ENCODE peak calls at places on chromosomes 2 and 18, in eight cellular contexts. W, S, X, M, F, G, O and V are unnamed samples.

GRCh38 chr2:238942941-238943715 is 95.2 kb downstream of the TWIST2 start:
- DNase-seq in W (no peak), S (peak; percentile 80), X (no peak), M (no peak), F (no peak), G (no peak), O (no peak), V (no peak)

GRCh38 chr2:119423041-119423440 is 8.6 kb upstream of the TMEM37 start:
- DNase-seq in W (no peak), S (no peak), X (no peak), M (no peak), F (no peak), G (no peak), O (no peak), V (no peak)

GRCh38 chr2:14051401-14051800 is 581.1 kb upstream of the LRATD1 start:
- DNase-seq in W (no peak), S (no peak), X (no peak), M (no peak), F (no peak), G (no peak), O (no peak), V (no peak)

GRCh38 chr2:85222792-85223191 is 89.6 kb downstream of the TCF7L1 start:
- DNase-seq in W (peak; percentile 41), S (no peak), X (no peak), M (no peak), F (no peak), G (no peak), O (no peak), V (peak; percentile 1)

GRCh38 chr18:24878289-24878688 is 417.9 kb downstream of the HRH4 start:
- DNase-seq in W (peak; percentile 62), S (peak; percentile 45), X (no peak), M (no peak), F (no peak), G (no peak), O (no peak), V (no peak)

GRCh38 chr2:131058905-131059304 is 34.4 kb downstream of the FAM168B start:
- DNase-seq in W (no peak), S (no peak), X (no peak), M (no peak), F (no peak), G (no peak), O (no peak), V (no peak)

GRCh38 chr2:75464348-75464946 is 96.3 kb downstream of the EVA1A start:
- DNase-seq in W (peak; percentile 18), S (peak; percentile 21), X (no peak), M (no peak), F (no peak), G (no peak), O (no peak), V (peak; percentile 59)

GRCh38 chr2:3319745-3320566 is 57.7 kb downstream of the EIPR1 start:
- DNase-seq in W (no peak), S (no peak), X (no peak), M (no peak), F (no peak), G (no peak), O (no peak), V (no peak)

GRCh38 chr18:79576686-79577351 is 102.8 kb upstream of the CTDP1 start:
- DNase-seq in W (no peak), S (no peak), X (no peak), M (no peak), F (no peak), G (no peak), O (no peak), V (no peak)

GRCh38 chr2:71187589-71187988 is 39.3 kb downstream of the PAIP2B start:
- DNase-seq in W (no peak), S (no peak), X (peak; percentile 34), M (no peak), F (no peak), G (no peak), O (no peak), V (no peak)

GRCh38 chr2:120450196-120450820 is 104.4 kb downstream of the INHBB start:
- DNase-seq in W (no peak), S (no peak), X (no peak), M (no peak), F (no peak), G (no peak), O (no peak), V (no peak)

GRCh38 chr2:45040786-45041185 is 31.5 kb upstream of the SIX2 start:
- DNase-seq in W (no peak), S (no peak), X (no peak), M (no peak), F (no peak), G (no peak), O (no peak), V (no peak)

GRCh38 chr2:48016620-48017019 is 110.3 kb upstream of the FBXO11 start:
- DNase-seq in W (peak; percentile 25), S (no peak), X (peak; percentile 9), M (no peak), F (no peak), G (no peak), O (no peak), V (no peak)

GRCh38 chr2:144320491-144320890 is 199.4 kb downstream of the ZEB2 start:
- DNase-seq in W (no peak), S (peak; percentile 61), X (peak; percentile 84), M (peak; percentile 24), F (peak; percentile 48), G (no peak), O (peak; percentile 22), V (peak; percentile 58)

GRCh38 chr2:72263043-72263780 is 115.5 kb upstream of the CYP26B1 start:
- DNase-seq in W (no peak), S (peak; percentile 4), X (no peak), M (no peak), F (no peak), G (no peak), O (no peak), V (no peak)

GRCh38 chr2:196242131-196242620 is 70.8 kb upstream of the STK17B start:
- DNase-seq in W (no peak), S (peak; percentile 36), X (peak; percentile 96), M (no peak), F (no peak), G (no peak), O (no peak), V (no peak)

GRCh38 chr2:40353236-40353635 is 98.7 kb downstream of the SLC8A1 start:
- DNase-seq in W (no peak), S (no peak), X (no peak), M (no peak), F (no peak), G (no peak), O (no peak), V (no peak)

GRCh38 chr2:218059289-218059688 is 9.8 kb upstream of the RUFY4 start:
- DNase-seq in W (no peak), S (no peak), X (no peak), M (no peak), F (no peak), G (no peak), O (no peak), V (no peak)

GRCh38 chr2:230666885-230667712 is 45.5 kb upstream of the CAB39 start:
- DNase-seq in W (no peak), S (peak; percentile 76), X (no peak), M (no peak), F (no peak), G (no peak), O (no peak), V (no peak)

GRCh38 chr18:78559584-78559983 is 420.0 kb upstream of the SALL3 start:
- DNase-seq in W (no peak), S (no peak), X (no peak), M (no peak), F (no peak), G (no peak), O (no peak), V (no peak)

GRCh38 chr2:39486071-39486470 is 49.0 kb upstream of the MAP4K3 start:
- DNase-seq in W (peak; percentile 59), S (no peak), X (no peak), M (no peak), F (no peak), G (no peak), O (no peak), V (no peak)

GRCh38 chr2:189253841-189254240 is 74.3 kb upstream of the COL5A2 start:
- DNase-seq in W (no peak), S (peak; percentile 34), X (no peak), M (no peak), F (no peak), G (no peak), O (no peak), V (no peak)

GRCh38 chr2:85143463-85144082 is 10.4 kb downstream of the TCF7L1 start:
- DNase-seq in W (no peak), S (no peak), X (no peak), M (no peak), F (no peak), G (no peak), O (no peak), V (no peak)

GRCh38 chr2:238256594-238257104 is 16.8 kb upstream of the HES6 start:
- DNase-seq in W (peak; percentile 89), S (peak; percentile 40), X (peak; percentile 86), M (peak; percentile 60), F (peak; percentile 55), G (no peak), O (peak; percentile 49), V (peak; percentile 89)

GRCh38 chr2:16218161-16218560 is 277.8 kb downstream of the MYCN start:
- DNase-seq in W (no peak), S (no peak), X (no peak), M (no peak), F (no peak), G (no peak), O (no peak), V (no peak)

GRCh38 chr2:183149489-183149888 is 25.2 kb downstream of the NUP35 start:
- DNase-seq in W (no peak), S (no peak), X (no peak), M (no peak), F (no peak), G (no peak), O (no peak), V (no peak)

GRCh38 chr18:4870177-4870773 is 326.8 kb downstream of the AKAIN1 start:
- DNase-seq in W (no peak), S (no peak), X (no peak), M (no peak), F (no peak), G (no peak), O (no peak), V (no peak)

GRCh38 chr2:211367711-211368110 is 811.3 kb downstream of the CPS1 start:
- DNase-seq in W (no peak), S (no peak), X (peak; percentile 1), M (no peak), F (no peak), G (no peak), O (no peak), V (peak; percentile 82)

GRCh38 chr2:84257871-84258270 is 201.2 kb downstream of the SUCLG1 start:
- DNase-seq in W (peak; percentile 27), S (no peak), X (no peak), M (no peak), F (no peak), G (no peak), O (no peak), V (no peak)